ENCODE peak calls at places on chromosomes 7 and 10, in four cellular contexts. One of them, this sample, is unnamed.

GRCh38 chr7:35513828-35514227 is 181.1 kb downstream of the HERPUD2 start:
- DNase-seq in HepG2: no peak
- DNase-seq in H1: no peak
- DNase-seq in SK-N-SH: no peak
- DNase-seq in this sample: no peak

GRCh38 chr10:152915-153314 is 17.7 kb downstream of the ZMYND11 start:
- DNase-seq in HepG2: no peak
- DNase-seq in H1: no peak
- DNase-seq in SK-N-SH: no peak
- DNase-seq in this sample: no peak

GRCh38 chr10:33178026-33178755 is 156.3 kb downstream of the NRP1 start:
- DNase-seq in HepG2: no peak
- DNase-seq in H1: no peak
- DNase-seq in SK-N-SH: no peak
- DNase-seq in this sample: no peak

GRCh38 chr7:27112960-27113949 is 10.8 kb upstream of the HOXA2 start:
- DNase-seq in HepG2: no peak
- DNase-seq in H1: peak
- DNase-seq in SK-N-SH: peak
- DNase-seq in this sample: no peak

GRCh38 chr10:114395361-114396022 is 8.8 kb downstream of the AFAP1L2 start:
- DNase-seq in HepG2: no peak
- DNase-seq in H1: no peak
- DNase-seq in SK-N-SH: no peak
- DNase-seq in this sample: no peak

GRCh38 chr10:131547129-131547799 is 235.7 kb upstream of the TCERG1L start:
- DNase-seq in HepG2: no peak
- DNase-seq in H1: peak
- DNase-seq in SK-N-SH: no peak
- DNase-seq in this sample: no peak

GRCh38 chr7:48158404-48158803 is 12.9 kb upstream of the ABCA13 start:
- DNase-seq in HepG2: no peak
- DNase-seq in H1: no peak
- DNase-seq in SK-N-SH: no peak
- DNase-seq in this sample: no peak

GRCh38 chr10:110352930-110353243 is 48.2 kb upstream of the SMNDC1 start:
- DNase-seq in HepG2: no peak
- DNase-seq in H1: no peak
- DNase-seq in SK-N-SH: no peak
- DNase-seq in this sample: no peak

GRCh38 chr7:155526225-155526624 is 20.1 kb downstream of the CNPY1 start:
- DNase-seq in HepG2: no peak
- DNase-seq in H1: no peak
- DNase-seq in SK-N-SH: no peak
- DNase-seq in this sample: no peak

GRCh38 chr7:46603780-46604725 is 683.0 kb upstream of the IGFBP3 start:
- DNase-seq in HepG2: no peak
- DNase-seq in H1: no peak
- DNase-seq in SK-N-SH: peak
- DNase-seq in this sample: no peak

GRCh38 chr7:150695654-150696053 is 10.1 kb downstream of the GIMAP2 start:
- DNase-seq in HepG2: no peak
- DNase-seq in H1: no peak
- DNase-seq in SK-N-SH: no peak
- DNase-seq in this sample: no peak

GRCh38 chr10:113216068-113216467 is 266.0 kb downstream of the TCF7L2 start:
- DNase-seq in HepG2: no peak
- DNase-seq in H1: no peak
- DNase-seq in SK-N-SH: no peak
- DNase-seq in this sample: no peak

GRCh38 chr7:99106869-99107268 is 37.0 kb downstream of the SMURF1 start:
- DNase-seq in HepG2: no peak
- DNase-seq in H1: no peak
- DNase-seq in SK-N-SH: no peak
- DNase-seq in this sample: no peak

GRCh38 chr7:28853150-28853549 is 105.0 kb downstream of the TRIL start:
- DNase-seq in HepG2: no peak
- DNase-seq in H1: no peak
- DNase-seq in SK-N-SH: no peak
- DNase-seq in this sample: no peak

DNA sequence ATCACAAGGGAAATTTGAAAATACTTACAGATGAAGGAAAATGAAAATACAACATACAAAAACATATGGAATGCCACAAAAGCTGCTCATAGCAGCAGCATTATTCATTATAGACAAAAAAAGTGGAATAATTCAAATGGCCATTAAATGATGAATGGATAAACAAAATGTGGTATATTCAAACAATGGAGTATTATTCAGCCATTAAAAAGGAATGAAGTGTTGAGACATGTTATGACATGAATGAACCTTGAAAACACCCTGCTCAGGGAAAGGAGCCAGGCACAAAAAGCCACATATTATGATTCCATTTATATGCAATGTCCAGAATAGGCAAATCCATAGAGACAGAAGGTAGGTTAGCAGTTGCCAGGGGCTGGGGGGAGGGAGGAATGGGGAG is 62.6 kb upstream of the SFMBT2 start:
- DNase-seq in HepG2: no peak
- DNase-seq in H1: no peak
- DNase-seq in SK-N-SH: no peak
- DNase-seq in this sample: no peak
- TF ChIP-seq POLR2AphosphoS5 in HepG2: no peak
- TF ChIP-seq POLR2AphosphoS5 in H1: no peak
- TF ChIP-seq POLR2AphosphoS5 in SK-N-SH: no peak
- TF ChIP-seq POLR2AphosphoS5 in this sample: no peak

DNA sequence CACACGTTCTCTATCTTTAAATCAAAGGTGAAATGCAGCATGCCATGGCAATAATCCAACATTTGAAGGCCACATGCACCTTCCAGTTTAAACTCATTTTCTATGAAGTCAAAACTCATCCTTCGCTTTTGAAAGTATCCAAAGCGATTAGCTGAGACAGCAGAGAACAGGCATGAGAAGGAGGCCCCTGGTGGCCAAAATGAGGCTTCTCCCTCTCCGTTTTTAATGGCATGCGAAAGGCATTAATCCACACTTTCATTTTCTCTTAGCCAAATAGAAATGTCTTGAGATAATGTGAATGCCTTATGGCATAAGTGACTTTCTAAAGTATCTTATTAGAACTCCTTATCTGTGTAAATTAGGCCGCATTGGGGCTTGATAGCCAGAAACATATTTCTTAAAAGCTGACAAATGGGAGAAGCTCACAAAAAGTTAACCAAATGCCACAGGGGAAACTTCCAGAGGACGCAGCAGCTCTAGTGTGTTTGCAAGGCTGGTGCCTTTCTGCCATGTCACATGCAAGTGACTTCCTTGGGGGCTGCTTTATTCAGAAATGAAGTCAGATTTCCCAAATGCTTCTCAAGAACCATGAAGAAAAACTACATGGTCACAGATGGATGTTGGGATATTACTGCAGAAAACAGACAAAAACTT is 1189.6 kb downstream of the SORCS1 start:
- DNase-seq in HepG2: no peak
- DNase-seq in H1: no peak
- DNase-seq in SK-N-SH: no peak
- DNase-seq in this sample: no peak
- TF ChIP-seq TAF1 in HepG2: no peak
- TF ChIP-seq TAF1 in H1: no peak
- TF ChIP-seq TAF1 in SK-N-SH: no peak
- TF ChIP-seq TAF1 in this sample: no peak

GRCh38 chr7:50970092-50970491 is 187.4 kb upstream of the GRB10 start:
- DNase-seq in HepG2: no peak
- DNase-seq in H1: no peak
- DNase-seq in SK-N-SH: no peak
- DNase-seq in this sample: no peak
- TF ChIP-seq POLR2AphosphoS5 in HepG2: no peak
- TF ChIP-seq POLR2AphosphoS5 in H1: no peak
- TF ChIP-seq POLR2AphosphoS5 in SK-N-SH: no peak
- TF ChIP-seq POLR2AphosphoS5 in this sample: no peak

GRCh38 chr7:70673833-70674232 is 458.1 kb upstream of the GALNT17 start:
- DNase-seq in HepG2: no peak
- DNase-seq in H1: no peak
- DNase-seq in SK-N-SH: peak
- DNase-seq in this sample: no peak
- TF ChIP-seq TAF1 in HepG2: no peak
- TF ChIP-seq TAF1 in H1: no peak
- TF ChIP-seq TAF1 in SK-N-SH: no peak
- TF ChIP-seq TAF1 in this sample: no peak

DNA sequence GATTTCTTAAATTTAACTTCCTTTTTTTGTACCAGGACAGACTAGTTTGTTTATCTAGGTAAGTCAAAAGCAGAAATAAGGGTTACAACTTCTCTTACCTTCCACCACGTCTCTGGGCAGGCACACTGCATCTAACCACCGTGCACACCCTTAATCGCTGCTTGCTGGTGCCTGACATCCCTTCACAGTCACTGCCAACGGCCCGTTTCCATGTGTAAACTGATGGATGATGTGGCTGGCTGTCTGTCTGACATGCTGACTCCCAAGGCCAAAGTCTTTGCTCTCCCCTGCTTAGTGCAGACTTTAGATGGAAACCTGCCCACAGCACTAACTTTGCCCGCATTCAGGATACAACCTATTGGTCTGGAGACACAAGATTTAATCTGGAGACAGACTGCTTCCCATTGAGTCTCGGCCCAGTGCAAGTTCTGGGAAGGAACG is 1.1 kb downstream of the TMEM273 start:
- DNase-seq in HepG2: no peak
- DNase-seq in H1: peak
- DNase-seq in SK-N-SH: no peak
- DNase-seq in this sample: no peak
- TF ChIP-seq POLR2AphosphoS5 in HepG2: no peak
- TF ChIP-seq POLR2AphosphoS5 in H1: no peak
- TF ChIP-seq POLR2AphosphoS5 in SK-N-SH: no peak
- TF ChIP-seq POLR2AphosphoS5 in this sample: no peak

DNA sequence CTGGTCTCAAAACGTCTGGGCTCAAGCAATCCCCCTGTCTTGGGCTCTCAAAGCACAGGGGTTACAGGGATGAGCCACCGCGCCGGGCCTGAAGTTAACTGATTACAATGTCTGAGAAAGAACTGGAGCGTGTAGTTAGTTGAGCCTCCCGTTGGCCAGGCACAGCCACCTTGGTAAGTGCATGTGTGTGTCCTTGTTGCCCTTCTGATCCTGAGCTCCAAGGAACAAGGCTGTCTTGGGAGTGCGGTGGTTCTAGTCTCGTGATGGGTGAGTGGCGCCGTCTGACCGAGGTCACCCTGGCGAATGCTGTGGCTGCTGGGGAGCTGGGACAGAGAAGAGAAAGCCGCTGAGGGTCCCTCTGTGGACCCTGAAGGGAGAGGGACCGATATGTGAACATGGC is 50.5 kb downstream of the PITRM1 start:
- DNase-seq in HepG2: no peak
- DNase-seq in H1: no peak
- DNase-seq in SK-N-SH: no peak
- DNase-seq in this sample: no peak
- TF ChIP-seq TAF1 in HepG2: no peak
- TF ChIP-seq TAF1 in H1: no peak
- TF ChIP-seq TAF1 in SK-N-SH: no peak
- TF ChIP-seq TAF1 in this sample: no peak

DNA sequence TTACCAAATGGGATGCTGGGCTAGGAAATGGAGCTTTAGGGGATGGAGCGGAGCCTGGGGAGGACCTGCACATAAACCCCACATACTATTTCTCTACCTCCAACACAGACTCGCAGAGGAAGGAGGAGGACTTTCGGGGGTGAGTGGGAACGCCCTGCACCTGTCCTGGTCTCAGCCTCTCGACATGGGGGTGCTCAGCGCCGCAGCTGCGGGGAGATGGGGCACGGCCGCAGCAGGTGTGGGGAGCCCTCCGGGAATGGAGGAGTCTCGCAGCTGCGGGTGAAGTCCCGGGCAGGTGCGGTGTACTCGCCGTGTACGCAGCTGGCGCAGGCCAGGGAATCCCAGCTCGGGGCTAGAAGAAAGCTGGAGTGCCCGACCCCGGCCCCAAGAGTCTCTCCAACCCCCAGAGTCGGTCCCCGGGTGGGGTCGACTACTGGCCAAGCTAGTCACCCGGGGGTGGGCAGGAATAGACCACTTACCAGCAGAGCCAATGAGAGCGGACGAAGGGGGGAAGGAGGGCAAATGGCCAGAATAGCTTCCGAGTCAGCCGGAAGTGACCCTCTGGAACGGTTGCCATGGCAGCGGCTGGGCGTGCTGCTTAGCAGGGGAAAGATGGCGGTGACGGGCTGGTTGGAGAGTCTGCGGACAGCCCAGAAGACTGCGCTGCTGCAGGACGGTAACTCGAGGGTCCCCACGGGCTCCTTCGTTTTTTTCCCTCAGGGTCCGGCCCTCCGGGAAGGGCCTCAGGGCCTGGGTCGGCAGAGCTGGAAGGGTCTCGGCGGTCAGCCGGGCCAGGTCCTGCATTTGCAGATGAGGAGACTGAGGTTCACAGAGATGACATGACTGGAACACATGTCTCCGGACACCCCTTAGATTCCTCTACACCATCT is at the start of the genes DPCD and POLL:
- DNase-seq in HepG2: peak
- DNase-seq in H1: peak
- DNase-seq in SK-N-SH: peak
- DNase-seq in this sample: peak
- TF ChIP-seq POLR2AphosphoS5 in HepG2: peak
- TF ChIP-seq POLR2AphosphoS5 in H1: peak
- TF ChIP-seq POLR2AphosphoS5 in SK-N-SH: peak
- TF ChIP-seq POLR2AphosphoS5 in this sample: no peak

GRCh38 chr7:18396953-18397352 is 98.6 kb upstream of the HDAC9 start:
- DNase-seq in HepG2: no peak
- DNase-seq in H1: no peak
- DNase-seq in SK-N-SH: no peak
- DNase-seq in this sample: no peak
- TF ChIP-seq TAF1 in HepG2: no peak
- TF ChIP-seq TAF1 in H1: no peak
- TF ChIP-seq TAF1 in SK-N-SH: no peak
- TF ChIP-seq TAF1 in this sample: no peak

DNA sequence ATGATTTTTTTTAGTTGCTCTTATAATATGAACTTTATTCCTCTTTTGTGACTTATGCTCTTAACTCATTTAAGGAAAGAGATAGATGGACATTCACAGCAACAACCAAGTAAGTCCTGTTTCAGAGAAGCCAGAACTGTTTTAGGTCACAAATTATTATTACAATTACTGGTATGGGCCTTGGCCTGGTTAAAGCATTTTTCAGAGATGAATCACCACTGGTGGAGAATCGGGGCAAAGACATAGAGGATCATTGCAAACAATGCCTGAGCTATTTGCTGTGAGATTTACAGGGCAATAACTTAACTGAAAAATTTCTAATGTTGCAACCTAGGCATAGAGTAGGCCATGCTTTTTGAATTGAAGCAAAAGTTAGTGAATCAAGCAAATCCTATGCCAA is 138.0 kb upstream of the YAE1 start:
- DNase-seq in HepG2: no peak
- DNase-seq in H1: no peak
- DNase-seq in SK-N-SH: no peak
- DNase-seq in this sample: no peak
- TF ChIP-seq POLR2AphosphoS5 in HepG2: no peak
- TF ChIP-seq POLR2AphosphoS5 in H1: no peak
- TF ChIP-seq POLR2AphosphoS5 in SK-N-SH: no peak
- TF ChIP-seq POLR2AphosphoS5 in this sample: no peak

This sample was measured in GM12892.